ENCODE peak calls at places on chromosomes 12 and 14, in four cellular contexts. P is NCI-H1105 treated with DMSO at 0.1 percent for 48 hours, N is bronchial epithelial cell, Z is NCI-H510A treated with DMSO at 0.1 percent for 48 hours. D is an unnamed sample.

GRCh38 chr12:110699591-110700445 is 10.9 kb upstream of the HVCN1 start:
- DNase-seq in N (no peak), P (no peak), Z (no peak), D (no peak)

GRCh38 chr14:75119056-75119455 is 7.8 kb downstream of the NEK9 start:
- DNase-seq in N (peak), P (no peak), Z (no peak), D (no peak)

GRCh38 chr12:45878630-45879255 is 111.6 kb downstream of the SCAF11 start:
- DNase-seq in N (peak), P (no peak), Z (no peak), D (no peak)

GRCh38 chr14:101001311-101002069 is 98.0 kb upstream of the RTL1 start:
- DNase-seq in Z (no peak), P (no peak), N (peak), D (peak)

GRCh38 chr12:125381373-125381772 is 316.1 kb downstream of the AACS start:
- DNase-seq in N (no peak), Z (no peak), P (no peak), D (no peak)

GRCh38 chr12:106883421-106883820 is 72.3 kb upstream of the TMEM263 start:
- DNase-seq in N (no peak), P (no peak), Z (no peak), D (no peak)

GRCh38 chr12:130514149-130514551 is 176.5 kb downstream of the PIWIL1 start:
- DNase-seq in P (no peak), Z (peak), N (no peak), D (no peak)

GRCh38 chr14:100056964-100057817 is 8.0 kb upstream of the EVL start:
- DNase-seq in P (no peak), Z (no peak), N (peak), D (no peak)

GRCh38 chr12:95796225-95796981 is 5.8 kb upstream of the NTN4 start:
- DNase-seq in P (no peak), N (no peak), Z (no peak), D (no peak)

GRCh38 chr12:39852346-39852745 is 232.7 kb upstream of the ABCD2 start:
- DNase-seq in N (peak), P (no peak), Z (no peak), D (no peak)

GRCh38 chr14:106586098-106586704 is 1059.8 kb downstream of the TMEM121 start:
- DNase-seq in Z (peak), N (no peak), P (peak), D (peak)

GRCh38 chr12:56723889-56724659 is 1.0 kb downstream of the NACA start:
- DNase-seq in P (no peak), Z (no peak), N (peak), D (no peak)